ENCODE peak calls at places on chromosome 18, in seven cellular contexts. One of them, this sample, is unnamed.

GRCh38 chr18:34886162-34886561 is 155.1 kb upstream of the MAPRE2 start:
- DNase-seq in transverse colon: no peak
- DNase-seq in HepG2: no peak
- DNase-seq in adrenal gland: no peak
- DNase-seq in A549: no peak
- DNase-seq in HCT116: no peak
- DNase-seq in spleen: no peak
- DNase-seq in this sample: no peak

GRCh38 chr18:27713037-27713726 is 463.7 kb downstream of the CDH2 start:
- DNase-seq in adrenal gland: no peak
- DNase-seq in transverse colon: no peak
- DNase-seq in A549: no peak
- DNase-seq in spleen: no peak
- DNase-seq in HCT116: no peak
- DNase-seq in HepG2: no peak
- DNase-seq in this sample: no peak

GRCh38 chr18:23300211-23300887 is 152.7 kb upstream of the RIOK3 start:
- DNase-seq in transverse colon: no peak
- DNase-seq in HepG2: no peak
- DNase-seq in HCT116: no peak
- DNase-seq in adrenal gland: no peak
- DNase-seq in spleen: no peak
- DNase-seq in A549: no peak
- DNase-seq in this sample: no peak

GRCh38 chr18:78911751-78912283 is 67.8 kb upstream of the SALL3 start:
- DNase-seq in HCT116: no peak
- DNase-seq in adrenal gland: no peak
- DNase-seq in A549: no peak
- DNase-seq in spleen: no peak
- DNase-seq in transverse colon: no peak
- DNase-seq in HepG2: no peak
- DNase-seq in this sample: peak; percentile 26

GRCh38 chr18:23273443-23273966 is 138.2 kb downstream of the CABLES1 start:
- DNase-seq in A549: no peak
- DNase-seq in HCT116: no peak
- DNase-seq in spleen: no peak
- DNase-seq in transverse colon: no peak
- DNase-seq in adrenal gland: no peak
- DNase-seq in HepG2: no peak
- DNase-seq in this sample: no peak

GRCh38 chr18:78984941-78985784 is 5.5 kb downstream of the SALL3 start:
- DNase-seq in HepG2: peak; percentile 33
- DNase-seq in adrenal gland: peak; percentile 31
- DNase-seq in transverse colon: no peak
- DNase-seq in spleen: no peak
- DNase-seq in A549: peak; percentile 7
- DNase-seq in HCT116: no peak
- DNase-seq in this sample: peak; percentile 58

GRCh38 chr18:49547701-49548100 is 14.2 kb upstream of the LIPG start:
- DNase-seq in HepG2: no peak
- DNase-seq in A549: no peak
- DNase-seq in transverse colon: no peak
- DNase-seq in spleen: no peak
- DNase-seq in HCT116: no peak
- DNase-seq in adrenal gland: no peak
- DNase-seq in this sample: no peak

GRCh38 chr18:35355140-35355618 is 11.0 kb upstream of the ZNF24 start:
- DNase-seq in HepG2: peak; percentile 85
- DNase-seq in spleen: peak; percentile 81
- DNase-seq in adrenal gland: peak; percentile 83
- DNase-seq in transverse colon: peak; percentile 71
- DNase-seq in A549: no peak
- DNase-seq in HCT116: peak; percentile 81
- DNase-seq in this sample: peak; percentile 79

GRCh38 chr18:36828157-36828629 is 609 bp downstream of the TPGS2 start:
- DNase-seq in spleen: no peak
- DNase-seq in HCT116: peak; percentile 6
- DNase-seq in transverse colon: peak; percentile 34
- DNase-seq in HepG2: peak; percentile 16
- DNase-seq in A549: no peak
- DNase-seq in adrenal gland: no peak
- DNase-seq in this sample: peak; percentile 38

GRCh38 chr18:3148930-3149535 is 70.7 kb downstream of the MYOM1 start:
- DNase-seq in spleen: no peak
- DNase-seq in A549: no peak
- DNase-seq in adrenal gland: no peak
- DNase-seq in HCT116: no peak
- DNase-seq in HepG2: no peak
- DNase-seq in transverse colon: no peak
- DNase-seq in this sample: no peak

GRCh38 chr18:64678048-64678447 is 529.2 kb upstream of the LINC00305 start:
- DNase-seq in transverse colon: no peak
- DNase-seq in HepG2: no peak
- DNase-seq in spleen: no peak
- DNase-seq in adrenal gland: no peak
- DNase-seq in HCT116: no peak
- DNase-seq in A549: no peak
- DNase-seq in this sample: no peak

DNA sequence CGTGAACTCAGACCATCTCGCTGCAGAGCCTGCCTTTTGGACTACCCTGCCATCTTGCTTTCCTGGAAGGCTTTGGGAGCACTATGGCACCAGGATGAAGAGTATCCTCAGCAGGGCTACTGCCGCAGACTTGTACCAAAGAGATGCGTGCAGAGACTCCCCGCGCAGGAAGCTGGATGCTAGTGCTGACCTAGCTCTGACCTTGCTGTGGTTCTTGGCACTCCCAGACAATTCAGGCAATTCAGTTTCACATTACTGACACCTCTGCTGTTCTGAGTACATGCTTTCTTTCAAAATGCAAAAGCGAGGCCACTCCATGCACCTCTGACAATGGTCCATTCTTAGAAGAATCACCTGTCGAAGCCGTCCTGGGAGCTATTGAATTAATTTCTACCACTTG is 251.5 kb upstream of the MEX3C start:
- DNase-seq in HCT116: no peak
- DNase-seq in transverse colon: no peak
- DNase-seq in HepG2: no peak
- DNase-seq in adrenal gland: no peak
- DNase-seq in spleen: no peak
- DNase-seq in A549: no peak
- DNase-seq in this sample: no peak
- H3K4me3 ChIP-seq in HCT116: no peak overlapping the region
- H3K4me3 ChIP-seq in transverse colon: no peak overlapping the region
- H3K4me3 ChIP-seq in HepG2: no peak overlapping the region
- H3K4me3 ChIP-seq in adrenal gland: no peak overlapping the region
- H3K4me3 ChIP-seq in spleen: no peak overlapping the region
- H3K4me3 ChIP-seq in A549: no peak overlapping the region
- H3K4me3 ChIP-seq in this sample: no peak overlapping the region

GRCh38 chr18:6732952-6733351 is 3.4 kb downstream of the ARHGAP28 start:
- DNase-seq in HCT116: no peak
- DNase-seq in adrenal gland: no peak
- DNase-seq in HepG2: no peak
- DNase-seq in spleen: no peak
- DNase-seq in transverse colon: no peak
- DNase-seq in A549: no peak
- DNase-seq in this sample: no peak

GRCh38 chr18:6731197-6731596 is 1.7 kb downstream of the ARHGAP28 start:
- DNase-seq in HCT116: no peak
- DNase-seq in transverse colon: no peak
- DNase-seq in spleen: no peak
- DNase-seq in HepG2: no peak
- DNase-seq in A549: no peak
- DNase-seq in adrenal gland: no peak
- DNase-seq in this sample: no peak

GRCh38 chr18:6728809-6729246 is 688 bp upstream of the ARHGAP28 start:
- DNase-seq in HepG2: no peak
- DNase-seq in transverse colon: no peak
- DNase-seq in HCT116: no peak
- DNase-seq in A549: no peak
- DNase-seq in adrenal gland: no peak
- DNase-seq in spleen: no peak
- DNase-seq in this sample: no peak

GRCh38 chr18:6728318-6728717 is 1.2 kb upstream of the ARHGAP28 start:
- DNase-seq in adrenal gland: no peak
- DNase-seq in spleen: no peak
- DNase-seq in A549: no peak
- DNase-seq in transverse colon: no peak
- DNase-seq in HepG2: no peak
- DNase-seq in HCT116: no peak
- DNase-seq in this sample: no peak

DNA sequence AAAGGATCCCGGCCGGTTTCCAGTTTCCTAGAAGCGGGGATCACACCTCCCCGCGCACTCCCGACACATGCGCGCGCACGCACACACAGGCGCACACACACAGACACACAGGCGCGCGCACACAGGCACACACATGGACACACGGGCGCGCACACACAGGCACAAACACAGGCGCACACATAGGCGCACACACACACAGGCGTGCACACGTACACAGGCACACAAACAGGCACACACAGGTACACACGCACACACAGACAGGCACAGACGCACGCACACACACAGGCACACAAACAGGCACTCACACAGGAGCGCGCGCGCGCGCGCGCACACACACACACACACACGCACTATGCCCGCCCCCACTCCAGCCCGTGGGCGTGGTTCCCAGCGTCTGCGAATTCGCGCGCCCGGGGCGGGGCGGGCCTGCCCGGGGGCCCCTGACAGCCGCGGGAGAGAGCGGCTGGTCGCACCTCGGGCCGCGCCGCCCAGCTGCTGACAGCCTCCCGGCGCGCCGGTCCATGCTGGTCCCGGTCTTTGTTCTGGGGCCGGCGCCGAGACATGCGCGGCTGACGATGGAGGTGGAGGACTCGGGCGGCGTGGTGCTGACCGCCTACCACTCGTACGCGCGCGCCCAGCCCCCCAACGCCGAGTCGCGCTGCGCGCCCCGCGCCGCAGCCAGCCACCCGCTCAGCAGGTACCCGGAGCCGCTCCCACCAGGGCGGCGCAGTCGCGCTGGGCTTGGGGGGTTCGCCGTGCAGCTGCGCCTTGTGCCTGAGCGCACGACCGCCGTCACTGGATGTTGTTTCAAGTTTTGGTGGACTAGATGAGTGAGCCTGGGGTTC is at the start of gene ARHGAP28:
- DNase-seq in A549: peak; percentile 5
- DNase-seq in HepG2: no peak
- DNase-seq in spleen: peak; percentile 87
- DNase-seq in adrenal gland: peak; percentile 64
- DNase-seq in transverse colon: peak; percentile 60
- DNase-seq in HCT116: no peak
- DNase-seq in this sample: peak; percentile 67
- TF ChIP-seq POLR2A in A549: no peak
- TF ChIP-seq POLR2A in HepG2: no peak
- TF ChIP-seq POLR2A in spleen: peak; percentile 75
- TF ChIP-seq POLR2A in adrenal gland: peak; percentile 56
- TF ChIP-seq POLR2A in transverse colon: peak; percentile 19
- TF ChIP-seq POLR2A in HCT116: no peak
- TF ChIP-seq POLR2A in this sample: no peak

GRCh38 chr18:74638210-74638609 is 40.5 kb downstream of the ZNF407 start:
- DNase-seq in spleen: no peak
- DNase-seq in adrenal gland: no peak
- DNase-seq in HepG2: no peak
- DNase-seq in HCT116: no peak
- DNase-seq in A549: no peak
- DNase-seq in transverse colon: no peak
- DNase-seq in this sample: no peak

GRCh38 chr18:74633652-74634352 is 36.1 kb downstream of the ZNF407 start:
- DNase-seq in adrenal gland: no peak
- DNase-seq in transverse colon: no peak
- DNase-seq in HepG2: no peak
- DNase-seq in HCT116: no peak
- DNase-seq in A549: no peak
- DNase-seq in spleen: no peak
- DNase-seq in this sample: no peak

GRCh38 chr18:74632088-74632679 is 34.5 kb downstream of the ZNF407 start:
- DNase-seq in transverse colon: no peak
- DNase-seq in adrenal gland: no peak
- DNase-seq in spleen: no peak
- DNase-seq in A549: no peak
- DNase-seq in HCT116: no peak
- DNase-seq in HepG2: no peak
- DNase-seq in this sample: no peak

GRCh38 chr18:74632856-74633255 is 35.2 kb downstream of the ZNF407 start:
- DNase-seq in transverse colon: no peak
- DNase-seq in adrenal gland: no peak
- DNase-seq in HCT116: no peak
- DNase-seq in HepG2: no peak
- DNase-seq in spleen: no peak
- DNase-seq in A549: no peak
- DNase-seq in this sample: no peak

DNA sequence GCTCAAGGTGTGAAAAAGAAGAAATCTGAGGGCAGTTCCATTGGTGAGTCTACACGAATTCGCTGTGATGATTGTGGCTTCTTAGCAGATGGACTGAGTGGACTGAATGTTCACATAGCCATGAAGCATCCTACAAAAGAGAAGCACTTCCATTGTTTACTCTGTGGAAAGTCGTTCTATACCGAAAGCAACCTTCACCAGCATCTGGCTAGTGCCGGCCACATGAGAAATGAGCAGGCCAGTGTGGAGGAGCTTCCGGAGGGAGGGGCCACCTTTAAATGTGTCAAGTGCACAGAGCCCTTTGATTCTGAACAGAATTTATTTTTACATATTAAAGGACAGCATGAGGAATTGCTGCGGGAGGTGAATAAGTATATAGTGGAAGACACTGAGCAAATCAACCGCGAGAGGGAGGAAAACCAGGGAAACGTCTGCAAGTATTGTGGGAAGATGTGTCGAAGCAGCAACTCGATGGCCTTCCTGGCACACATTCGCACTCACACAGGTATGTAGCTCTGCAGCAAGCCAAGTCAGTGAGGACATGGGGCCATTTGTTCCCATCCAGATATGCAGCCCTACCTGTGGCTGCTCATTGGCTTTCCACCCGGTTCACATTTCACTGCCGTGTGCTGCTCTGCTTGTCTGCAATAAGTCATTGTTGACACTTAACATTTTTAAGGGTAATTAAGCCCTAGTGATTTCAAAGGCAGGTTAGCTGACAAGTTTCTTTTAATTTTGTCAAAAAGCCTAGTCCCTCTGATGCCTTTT is 37.7 kb downstream of the ZNF407 start:
- DNase-seq in transverse colon: no peak
- DNase-seq in spleen: no peak
- DNase-seq in A549: no peak
- DNase-seq in HepG2: no peak
- DNase-seq in adrenal gland: no peak
- DNase-seq in HCT116: no peak
- DNase-seq in this sample: no peak
- H3K4me3 ChIP-seq in transverse colon: no peak overlapping the region
- H3K4me3 ChIP-seq in spleen: no peak overlapping the region
- H3K4me3 ChIP-seq in A549: no peak overlapping the region
- H3K4me3 ChIP-seq in HepG2: no peak overlapping the region
- H3K4me3 ChIP-seq in adrenal gland: no peak overlapping the region
- H3K4me3 ChIP-seq in HCT116: no peak overlapping the region
- H3K4me3 ChIP-seq in this sample: no peak overlapping the region

DNA sequence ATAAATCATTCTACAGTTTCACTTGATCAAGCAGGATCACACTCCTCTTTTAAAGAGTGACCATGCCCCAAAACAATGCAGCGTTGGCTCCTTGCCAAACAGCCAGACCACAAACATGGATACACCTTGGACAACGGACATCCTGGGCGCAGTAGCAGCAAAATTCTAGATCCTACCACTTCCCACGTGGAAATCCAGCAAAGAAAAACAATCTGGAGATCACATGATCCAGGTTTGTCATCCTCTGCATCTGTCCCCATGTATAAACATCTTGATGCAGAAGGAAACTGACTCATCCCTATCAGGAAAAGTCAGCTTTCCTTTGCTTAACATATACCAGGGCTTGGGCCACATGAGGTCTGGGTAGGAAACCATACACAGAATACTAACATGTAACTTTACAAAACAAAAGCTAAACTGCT is 53.1 kb downstream of the ZNF521 start:
- DNase-seq in HepG2: no peak
- DNase-seq in A549: no peak
- DNase-seq in adrenal gland: peak; percentile 27
- DNase-seq in spleen: no peak
- DNase-seq in transverse colon: no peak
- DNase-seq in HCT116: no peak
- DNase-seq in this sample: no peak
- TF ChIP-seq POLR2A in HepG2: no peak
- TF ChIP-seq POLR2A in A549: no peak
- TF ChIP-seq POLR2A in adrenal gland: no peak
- TF ChIP-seq POLR2A in spleen: no peak
- TF ChIP-seq POLR2A in transverse colon: no peak
- TF ChIP-seq POLR2A in HCT116: no peak
- TF ChIP-seq POLR2A in this sample: no peak

This sample was measured in right lobe of liver.